ENCODE peak calls at places on chromosomes 2 and 18, in four cellular contexts. Q is type B pancreatic cell, F is nephron progenitor cell, Z is spleen. I is an unnamed sample.
A peak's percentile ranks its signal among the peaks of the same experiment; 100 is the strongest.

GRCh38 chr2:212912445-212913103 is 238.8 kb downstream of the IKZF2 start:
- DNase-seq in F (no peak), Z (no peak), Q (no peak), I (no peak)

GRCh38 chr18:65073060-65073550 is 677.7 kb upstream of the CDH7 start:
- DNase-seq in Q (no peak), Z (no peak), F (no peak), I (no peak)

GRCh38 chr2:168564641-168565040 is 108.6 kb downstream of the CERS6 start:
- DNase-seq in Q (no peak), F (no peak), Z (no peak), I (no peak)

GRCh38 chr2:18149660-18150246 is 271.3 kb downstream of the KCNS3 start:
- DNase-seq in Z (no peak), Q (no peak), F (peak; percentile 10), I (peak; percentile 49)

GRCh38 chr18:44680271-44681038 is at the start of gene SETBP1:
- DNase-seq in Z (peak; percentile 91), Q (peak; percentile 81), F (peak; percentile 70), I (peak; percentile 80)

GRCh38 chr18:23994361-23994902 is 20.1 kb upstream of the TTC39C start:
- DNase-seq in Z (no peak), F (no peak), Q (no peak), I (no peak)

GRCh38 chr2:23700627-23701026 is 226.3 kb downstream of the ATAD2B start:
- DNase-seq in Q (no peak), Z (no peak), F (no peak), I (peak; percentile 20)

GRCh38 chr18:22349317-22349898 is 68.3 kb downstream of the CTAGE1 start:
- DNase-seq in F (peak; percentile 35), Q (no peak), Z (no peak), I (no peak)

GRCh38 chr2:65025453-65026128 is 30.6 kb upstream of the CEP68 start:
- DNase-seq in Q (no peak), F (no peak), Z (no peak), I (no peak)

GRCh38 chr18:75395137-75395536 is 32.4 kb downstream of the SMIM21 start:
- DNase-seq in F (no peak), Q (no peak), Z (no peak), I (peak; percentile 47)

GRCh38 chr2:168182850-168183249 is 64.5 kb downstream of the STK39 start:
- DNase-seq in Z (no peak), F (no peak), Q (no peak), I (no peak)

GRCh38 chr18:48735070-48735676 is 196.3 kb downstream of the CTIF start:
- DNase-seq in F (no peak), Q (no peak), Z (no peak), I (peak; percentile 80)

GRCh38 chr18:48570313-48570712 is 31.5 kb downstream of the CTIF start:
- DNase-seq in F (no peak), Q (no peak), Z (peak; percentile 40), I (no peak)

GRCh38 chr2:41598161-41598894 is 449.5 kb upstream of the PKDCC start:
- DNase-seq in F (no peak), Z (no peak), Q (no peak), I (no peak)

GRCh38 chr2:8003462-8004075 is 678.3 kb upstream of the ID2 start:
- DNase-seq in F (peak; percentile 20), Z (no peak), Q (no peak), I (no peak)

GRCh38 chr2:73933194-73933593 is 6.5 kb downstream of the DGUOK start:
- DNase-seq in F (no peak), Z (no peak), Q (no peak), I (no peak)

GRCh38 chr2:126775300-126775985 is 119.5 kb downstream of the GYPC start:
- DNase-seq in Z (peak; percentile 59), F (no peak), Q (no peak), I (no peak)

GRCh38 chr2:214322662-214323061 is 88.2 kb upstream of the VWC2L start:
- DNase-seq in Q (no peak), F (no peak), Z (no peak), I (no peak)

GRCh38 chr2:7825591-7826312 is 856.1 kb upstream of the ID2 start:
- DNase-seq in Z (no peak), F (no peak), Q (no peak), I (no peak)

GRCh38 chr2:128408349-128409305 is 90.0 kb upstream of the HS6ST1 start:
- DNase-seq in Z (peak; percentile 73), F (no peak), Q (peak; percentile 62), I (no peak)

GRCh38 chr2:65311049-65311448 is 83.4 kb downstream of the ACTR2 start:
- DNase-seq in Q (no peak), F (no peak), Z (no peak), I (no peak)

GRCh38 chr18:52826994-52827393 is 487.0 kb downstream of the DCC start:
- DNase-seq in F (no peak), Q (no peak), Z (no peak), I (peak; percentile 40)

GRCh38 chr2:222837643-222838056 is 23.2 kb upstream of the ACSL3 start:
- DNase-seq in F (no peak), Z (no peak), Q (no peak), I (no peak)

I was measured in H7.